ENCODE peak calls at places on chromosomes 12 and 14, in five cellular contexts. L, X, O, A and T are unnamed samples. For H3K36me3, the result is how much of the 10 kb centered on the place peaks cover.

GRCh38 chr14:102829106-102829505 is 51.9 kb downstream of the TRAF3 start:
- DNase-seq in L (no peak), A (no peak), X (no peak), O (no peak), T (no peak)

GRCh38 chr12:3041558-3042164 is 35.5 kb upstream of the TSPAN9 start:
- DNase-seq in L (peak), X (peak), A (no peak), O (no peak), T (peak)

GRCh38 chr12:55743131-55743921 is 404 bp downstream of the GDF11 start:
- DNase-seq in L (peak), O (peak), X (peak), A (peak), T (peak)

GRCh38 chr12:46699986-46700385 is 125.8 kb downstream of the SLC38A4 start:
- DNase-seq in X (no peak), O (no peak), L (no peak), A (no peak), T (no peak)

GRCh38 chr14:51079489-51079888 is 15.4 kb downstream of the TRIM9 start:
- DNase-seq in X (no peak), L (no peak), O (no peak), A (no peak), T (no peak)

GRCh38 chr12:79482323-79482722 is 208.4 kb downstream of the PAWR start:
- DNase-seq in L (peak), O (no peak), X (peak), A (no peak), T (no peak)

GRCh38 chr14:59905193-59905592 is 14.8 kb upstream of the LRRC9 start:
- DNase-seq in X (no peak), O (no peak), A (no peak), L (no peak), T (no peak)

GRCh38 chr14:101587403-101587998 is 26.2 kb downstream of the DIO3 start:
- DNase-seq in X (no peak), O (no peak), L (peak), A (no peak), T (no peak)

GRCh38 chr14:37903561-37904191 is 304.0 kb upstream of the SSTR1 start:
- DNase-seq in X (peak), O (no peak), A (no peak), L (peak), T (no peak)

GRCh38 chr12:20007331-20007730 is 361.0 kb upstream of the PDE3A start:
- DNase-seq in X (no peak), L (no peak), O (no peak), A (no peak), T (no peak)

GRCh38 chr12:125346361-125346760 is 281.1 kb downstream of the AACS start:
- DNase-seq in O (no peak), L (no peak), X (peak), A (no peak), T (no peak)

GRCh38 chr12:120692524-120693033 is 5.6 kb downstream of the MLEC start:
- DNase-seq in X (no peak), L (no peak), O (peak), A (no peak), T (no peak)

DNA sequence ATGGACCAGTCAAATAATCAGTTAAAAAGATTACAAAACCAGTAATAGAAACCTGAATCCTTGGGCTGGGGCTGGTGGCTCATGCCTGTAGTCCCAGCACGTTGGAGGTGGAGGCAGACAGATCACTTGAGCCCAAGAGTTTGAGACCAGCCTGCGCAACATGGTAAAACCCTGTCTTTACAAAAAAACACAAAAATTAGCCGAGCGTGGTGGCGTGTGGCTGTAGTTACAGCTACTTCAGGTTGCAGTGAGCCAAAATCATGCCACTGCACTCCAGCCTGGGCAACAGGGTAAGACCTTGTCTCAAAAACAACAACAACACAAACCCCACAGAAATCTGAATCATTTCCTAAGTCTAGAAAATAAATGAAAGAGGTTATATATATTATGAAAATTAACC is 100.6 kb downstream of the HEATR5A start:
- DNase-seq in A (no peak), X (no peak), O (no peak), L (no peak), T (no peak)
- H3K36me3 ChIP-seq in A (under half), X (under half), O (under half), L (under half), T (under half)

DNA sequence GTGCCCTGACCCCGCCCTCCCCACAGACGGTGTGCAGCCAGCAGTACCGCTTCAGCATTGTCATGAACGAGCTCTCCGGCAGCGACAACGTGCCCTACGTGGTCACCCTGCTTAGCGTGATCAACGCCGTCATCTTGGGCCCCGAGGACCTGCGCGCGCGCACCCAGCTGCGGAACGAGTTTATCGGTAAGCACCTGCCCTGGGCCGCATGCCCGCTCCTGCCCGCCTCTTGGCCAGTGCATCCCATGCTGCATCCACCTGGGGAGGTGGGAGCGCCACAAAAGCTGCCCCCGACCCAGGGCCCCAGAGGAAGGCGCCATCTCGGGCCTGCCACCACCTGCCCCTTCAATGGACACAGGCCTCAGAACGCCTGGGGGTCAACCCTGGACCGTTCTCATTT is 13.9 kb downstream of the INF2 start:
- DNase-seq in L (no peak), X (no peak), O (no peak), A (no peak), T (no peak)
- H3K36me3 ChIP-seq in L (under half), X (under half), O (half or more), A (under half), T (under half)

GRCh38 chr12:69046372-69046771 is 113.4 kb upstream of the CPM start:
- DNase-seq in O (no peak), X (no peak), A (no peak), L (no peak), T (no peak)
- H3K36me3 ChIP-seq in O (under half), X (under half), A (under half), L (under half), T (under half)

GRCh38 chr12:122864894-122865253 is 29.6 kb downstream of the HIP1R start:
- DNase-seq in O (no peak), X (no peak), L (no peak), A (no peak), T (no peak)
- H3K36me3 ChIP-seq in O (half or more), X (under half), L (under half), A (under half), T (under half)

GRCh38 chr12:111887916-111888745 is 46.1 kb downstream of the MAPKAPK5 start:
- DNase-seq in A (no peak), O (no peak), X (no peak), L (no peak), T (no peak)
- H3K36me3 ChIP-seq in A (half or more), O (half or more), X (under half), L (under half), T (under half)

GRCh38 chr12:108547633-108548172 is 13.3 kb downstream of the SART3 start:
- DNase-seq in X (no peak), A (no peak), L (no peak), O (no peak), T (no peak)
- H3K36me3 ChIP-seq in X (under half), A (half or more), L (under half), O (half or more), T (under half)

GRCh38 chr12:57099062-57099714 is 10.3 kb downstream of the NAB2 start:
- DNase-seq in A (no peak), L (no peak), X (no peak), O (no peak), T (no peak)

GRCh38 chr12:57097554-57097835 is 8.6 kb downstream of the NAB2 start:
- DNase-seq in O (no peak), L (no peak), X (no peak), A (no peak), T (no peak)

GRCh38 chr12:57095440-57095839 is 6.5 kb downstream of the NAB2 start:
- DNase-seq in A (no peak), O (no peak), X (no peak), L (no peak), T (no peak)

GRCh38 chr12:57096099-57096572 is 7.2 kb downstream of the NAB2 start:
- DNase-seq in L (no peak), A (no peak), X (no peak), O (no peak), T (no peak)

GRCh38 chr12:57096748-57097553 is 8.0 kb downstream of the NAB2 start:
- DNase-seq in X (no peak), O (no peak), L (no peak), A (no peak), T (no peak)
- H3K36me3 ChIP-seq in X (under half), O (half or more), L (under half), A (half or more), T (under half)